ENCODE peak calls at places on chromosome 22, in five cellular contexts. One of them, this sample, is unnamed.

GRCh38 chr22:38125731-38126344 is 15.4 kb upstream of the BAIAP2L2 start:
- DNase-seq in memory B cell: no peak
- DNase-seq in GM23338: no peak
- DNase-seq in fibroblast of lung: no peak
- DNase-seq in activated CD4-positive, alpha-beta T cell treated with anti-CD3 and anti-CD28 coated beads, Interleukin-2, amount 50 U/mL, for 48 hours: no peak
- DNase-seq in this sample: no peak

GRCh38 chr22:44412136-44412731 is 85.8 kb downstream of the RTL6 start:
- DNase-seq in memory B cell: no peak
- DNase-seq in GM23338: no peak
- DNase-seq in fibroblast of lung: no peak
- DNase-seq in activated CD4-positive, alpha-beta T cell treated with anti-CD3 and anti-CD28 coated beads, Interleukin-2, amount 50 U/mL, for 48 hours: no peak
- DNase-seq in this sample: no peak

GRCh38 chr22:34370711-34371110 is 450.4 kb upstream of the LARGE1 start:
- DNase-seq in memory B cell: no peak
- DNase-seq in GM23338: no peak
- DNase-seq in fibroblast of lung: no peak
- DNase-seq in activated CD4-positive, alpha-beta T cell treated with anti-CD3 and anti-CD28 coated beads, Interleukin-2, amount 50 U/mL, for 48 hours: no peak
- DNase-seq in this sample: no peak

GRCh38 chr22:36301384-36301828 is 48.5 kb downstream of the APOL1 start:
- DNase-seq in memory B cell: peak
- DNase-seq in GM23338: peak
- DNase-seq in fibroblast of lung: peak
- DNase-seq in activated CD4-positive, alpha-beta T cell treated with anti-CD3 and anti-CD28 coated beads, Interleukin-2, amount 50 U/mL, for 48 hours: peak
- DNase-seq in this sample: peak

GRCh38 chr22:25666308-25666707 is 75.7 kb upstream of the MYO18B start:
- DNase-seq in memory B cell: no peak
- DNase-seq in GM23338: peak
- DNase-seq in fibroblast of lung: no peak
- DNase-seq in activated CD4-positive, alpha-beta T cell treated with anti-CD3 and anti-CD28 coated beads, Interleukin-2, amount 50 U/mL, for 48 hours: no peak
- DNase-seq in this sample: no peak

GRCh38 chr22:44159230-44159629 is 21.5 kb upstream of the PARVG start:
- DNase-seq in memory B cell: no peak
- DNase-seq in GM23338: no peak
- DNase-seq in fibroblast of lung: peak
- DNase-seq in activated CD4-positive, alpha-beta T cell treated with anti-CD3 and anti-CD28 coated beads, Interleukin-2, amount 50 U/mL, for 48 hours: no peak
- DNase-seq in this sample: no peak

GRCh38 chr22:20226077-20226716 is 41.9 kb downstream of the RTN4R start:
- DNase-seq in memory B cell: no peak
- DNase-seq in GM23338: peak
- DNase-seq in fibroblast of lung: no peak
- DNase-seq in activated CD4-positive, alpha-beta T cell treated with anti-CD3 and anti-CD28 coated beads, Interleukin-2, amount 50 U/mL, for 48 hours: no peak
- DNase-seq in this sample: no peak

GRCh38 chr22:35334010-35334409 is 34.3 kb downstream of the TOM1 start:
- DNase-seq in memory B cell: no peak
- DNase-seq in GM23338: no peak
- DNase-seq in fibroblast of lung: no peak
- DNase-seq in activated CD4-positive, alpha-beta T cell treated with anti-CD3 and anti-CD28 coated beads, Interleukin-2, amount 50 U/mL, for 48 hours: peak
- DNase-seq in this sample: no peak

GRCh38 chr22:24333301-24333700 is 62.7 kb downstream of the SPECC1L start:
- DNase-seq in memory B cell: no peak
- DNase-seq in GM23338: no peak
- DNase-seq in fibroblast of lung: peak
- DNase-seq in activated CD4-positive, alpha-beta T cell treated with anti-CD3 and anti-CD28 coated beads, Interleukin-2, amount 50 U/mL, for 48 hours: no peak
- DNase-seq in this sample: no peak

GRCh38 chr22:46579751-46580449 is 40.3 kb upstream of the GRAMD4 start:
- DNase-seq in memory B cell: no peak
- DNase-seq in GM23338: no peak
- DNase-seq in fibroblast of lung: no peak
- DNase-seq in activated CD4-positive, alpha-beta T cell treated with anti-CD3 and anti-CD28 coated beads, Interleukin-2, amount 50 U/mL, for 48 hours: no peak
- DNase-seq in this sample: no peak

GRCh38 chr22:41766476-41766875 is 34.0 kb upstream of the CCDC134 start:
- DNase-seq in memory B cell: no peak
- DNase-seq in GM23338: no peak
- DNase-seq in fibroblast of lung: no peak
- DNase-seq in activated CD4-positive, alpha-beta T cell treated with anti-CD3 and anti-CD28 coated beads, Interleukin-2, amount 50 U/mL, for 48 hours: no peak
- DNase-seq in this sample: no peak